ENCODE peak calls at places on chromosomes 3 and 15, in nine cellular contexts. C is Ammon's horn; Q is stimulated activated CD8-positive, alpha-beta memory T cell treated with anti-CD3 and anti-CD28 coated beads, Interleukin-15, amount 100 ng/mL, for 24 hours; G is cardiac muscle cell; R is T1000; H is NCI-H2107; X is hepatocyte; J is T-helper 17 cell; P is lung microvascular endothelial cell. O is an unnamed sample.

GRCh38 chr15:55361048-55361447 is 42.0 kb downstream of the PIGB start:
- DNase-seq in C (no peak), Q (no peak), G (no peak), R (no peak), H (no peak), X (no peak), J (no peak), P (no peak), O (no peak)

GRCh38 chr3:136197159-136197715 is 1.1 kb upstream of the MSL2 start:
- DNase-seq in C (no peak), Q (no peak), G (no peak), R (no peak), H (no peak), X (no peak), J (no peak), P (no peak), O (no peak)

GRCh38 chr3:21326704-21327103 is 424.3 kb downstream of the ZNF385D start:
- DNase-seq in C (no peak), Q (no peak), G (peak; percentile 75), R (no peak), H (no peak), X (no peak), J (no peak), P (no peak), O (no peak)

GRCh38 chr3:94081880-94082279 is 19.0 kb downstream of the NSUN3 start:
- DNase-seq in C (no peak), Q (no peak), G (no peak), R (no peak), H (no peak), X (no peak), J (no peak), P (no peak), O (no peak)

GRCh38 chr15:70582143-70582945 is 181.0 kb downstream of the UACA start:
- DNase-seq in C (no peak), Q (no peak), G (peak; percentile 42), R (no peak), H (no peak), X (no peak), J (no peak), P (no peak), O (no peak)

GRCh38 chr3:46542344-46542743 is 23.8 kb downstream of the LRRC2 start:
- DNase-seq in C (no peak), Q (no peak), G (no peak), R (no peak), H (no peak), X (no peak), J (no peak), P (peak; percentile 30), O (no peak)

GRCh38 chr15:81133782-81134461 is at the start of gene CFAP161:
- DNase-seq in C (peak; percentile 91), Q (no peak), G (peak; percentile 86), R (no peak), H (no peak), X (peak; percentile 86), J (no peak), P (no peak), O (no peak)

GRCh38 chr15:33278816-33279612 is 31.8 kb upstream of the RYR3 start:
- DNase-seq in C (no peak), Q (no peak), G (peak; percentile 81), R (peak; percentile 80), H (no peak), X (peak; percentile 75), J (no peak), P (peak; percentile 93), O (no peak)

GRCh38 chr15:42348083-42348482 is 11.2 kb upstream of the CAPN3 start:
- DNase-seq in C (no peak), Q (no peak), G (peak; percentile 32), R (no peak), H (no peak), X (no peak), J (no peak), P (peak; percentile 28), O (no peak)

GRCh38 chr3:128145279-128145678 is 8.0 kb upstream of the EEFSEC start:
- DNase-seq in C (peak; percentile 56), Q (no peak), G (no peak), R (no peak), H (no peak), X (no peak), J (no peak), P (no peak), O (no peak)

GRCh38 chr3:162224736-162225135 is 728.1 kb downstream of the OTOL1 start:
- DNase-seq in C (no peak), Q (no peak), G (peak; percentile 26), R (no peak), H (no peak), X (no peak), J (no peak), P (no peak), O (no peak)

GRCh38 chr3:188830955-188831354 is 340.8 kb upstream of the TPRG1 start:
- DNase-seq in C (no peak), Q (no peak), G (peak; percentile 28), R (no peak), H (no peak), X (no peak), J (no peak), P (peak; percentile 9), O (no peak)

GRCh38 chr15:58463815-58464697 is 32.3 kb downstream of the LIPC start:
- DNase-seq in C (no peak), Q (no peak), G (no peak), R (no peak), H (peak; percentile 51), X (no peak), J (no peak), P (no peak), O (no peak)

GRCh38 chr15:69926011-69926410 is 171.7 kb downstream of the TLE3 start:
- DNase-seq in C (no peak), Q (no peak), G (peak; percentile 51), R (no peak), H (no peak), X (no peak), J (no peak), P (no peak), O (no peak)